ENCODE peak calls at places on chromosomes 5 and 9, in four cellular contexts. V, J, Y and R are unnamed samples.

GRCh38 chr5:141969783-141970741 is 1.2 kb downstream of the RNF14 start:
- DNase-seq in V (no peak), J (no peak), Y (no peak), R (no peak)

GRCh38 chr5:74647096-74647495 is 6.6 kb upstream of the ENC1 start:
- DNase-seq in V (no peak), J (no peak), Y (peak), R (peak)

GRCh38 chr5:58773744-58774441 is 191.0 kb downstream of the RAB3C start:
- DNase-seq in V (no peak), J (no peak), Y (peak), R (peak)

GRCh38 chr9:75615284-75615683 is 275.2 kb upstream of the PCSK5 start:
- DNase-seq in V (no peak), J (no peak), Y (no peak), R (no peak)

GRCh38 chr9:126705767-126706697 is 92.3 kb downstream of the LMX1B start:
- DNase-seq in V (peak), J (peak), Y (peak), R (no peak)

GRCh38 chr5:156686816-156687215 is 163.3 kb upstream of the PPP1R2B start:
- DNase-seq in V (no peak), J (no peak), Y (no peak), R (no peak)

GRCh38 chr5:171365351-171365750 is 22.3 kb upstream of the NPM1 start:
- DNase-seq in V (no peak), J (no peak), Y (peak), R (no peak)

GRCh38 chr5:89213584-89213983 is 330.6 kb upstream of the MEF2C start:
- DNase-seq in V (no peak), J (no peak), Y (no peak), R (peak)

GRCh38 chr5:1512541-1513291 is 11.0 kb downstream of the LPCAT1 start:
- DNase-seq in V (no peak), J (peak), Y (no peak), R (no peak)

GRCh38 chr5:36878421-36879088 is 2.0 kb downstream of the NIPBL start:
- DNase-seq in V (no peak), J (no peak), Y (peak), R (no peak)

GRCh38 chr5:24167791-24168190 is 477.0 kb downstream of the CDH10 start:
- DNase-seq in V (no peak), J (no peak), Y (no peak), R (no peak)

GRCh38 chr9:82127993-82128710 is 139.6 kb downstream of the SPATA31D1 start:
- DNase-seq in V (no peak), J (no peak), Y (no peak), R (peak)

GRCh38 chr5:170111088-170111796 is 5.5 kb downstream of the FOXI1 start:
- DNase-seq in V (no peak), J (no peak), Y (no peak), R (no peak)

GRCh38 chr9:132798817-132799790 is 79.0 kb downstream of the AK8 start:
- DNase-seq in V (no peak), J (no peak), Y (no peak), R (no peak)

GRCh38 chr5:41983284-41983683 is 58.2 kb downstream of the FBXO4 start:
- DNase-seq in V (no peak), J (no peak), Y (no peak), R (no peak)

GRCh38 chr9:90343360-90343759 is 299.3 kb downstream of the DIRAS2 start:
- DNase-seq in V (no peak), J (no peak), Y (no peak), R (no peak)

GRCh38 chr5:144433893-144434292 is 263.2 kb downstream of the KCTD16 start:
- DNase-seq in V (no peak), J (no peak), Y (no peak), R (no peak)

GRCh38 chr5:111551120-111551519 is 38.8 kb upstream of the STARD4 start:
- DNase-seq in V (no peak), J (no peak), Y (peak), R (no peak)

GRCh38 chr5:6734781-6735180 is 21.5 kb downstream of the TENT4A start:
- DNase-seq in V (no peak), J (no peak), Y (no peak), R (no peak)

GRCh38 chr9:95207403-95207802 is 110.1 kb downstream of the FANCC start:
- DNase-seq in V (no peak), J (no peak), Y (no peak), R (no peak)

GRCh38 chr9:20558609-20559016 is 63.7 kb downstream of the MLLT3 start:
- DNase-seq in V (peak), J (peak), Y (peak), R (peak)

GRCh38 chr5:152084476-152084875 is 159.8 kb upstream of the GLRA1 start:
- DNase-seq in V (no peak), J (no peak), Y (no peak), R (no peak)

GRCh38 chr5:95801961-95802360 is 20.6 kb downstream of the GLRX start:
- DNase-seq in V (no peak), J (no peak), Y (no peak), R (no peak)

GRCh38 chr9:122392284-122392683 is 21.5 kb downstream of the PTGS1 start:
- DNase-seq in V (no peak), J (no peak), Y (no peak), R (no peak)

GRCh38 chr9:134995792-134996120 is 78.0 kb upstream of the FCN1 start:
- DNase-seq in V (no peak), J (no peak), Y (no peak), R (no peak)

GRCh38 chr5:145835839-145836222 is 689 bp upstream of the PRELID2 start:
- DNase-seq in V (no peak), J (no peak), Y (no peak), R (no peak)

GRCh38 chr9:98570663-98571440 is 137.9 kb downstream of the GABBR2 start:
- DNase-seq in V (no peak), J (no peak), Y (no peak), R (no peak)

GRCh38 chr9:35748858-35749514 is at the start of the genes GBA2 and RGP1:
- DNase-seq in V (peak), J (peak), Y (peak), R (peak)

GRCh38 chr5:102554728-102555127 is 55.9 kb upstream of the SLCO6A1 start:
- DNase-seq in V (no peak), J (no peak), Y (no peak), R (peak)

GRCh38 chr9:19239955-19240354 is 9.5 kb downstream of the DENND4C start:
- DNase-seq in V (no peak), J (no peak), Y (no peak), R (no peak)

GRCh38 chr5:52893105-52893504 is 96.0 kb upstream of the ITGA2 start:
- DNase-seq in V (no peak), J (no peak), Y (peak), R (no peak)

GRCh38 chr5:173835131-173835530 is 53.0 kb upstream of the CPEB4 start:
- DNase-seq in V (no peak), J (no peak), Y (no peak), R (no peak)

GRCh38 chr9:104093162-104093561 is 947 bp upstream of the SMC2 start:
- DNase-seq in V (no peak), J (no peak), Y (peak), R (no peak)